ENCODE peak calls at places on chromosomes 3 and 15, in eight cellular contexts. F is iris pigment epithelial cell; T is stimulated activated CD8-positive, alpha-beta memory T cell treated with anti-CD3 and anti-CD28 coated beads, Interleukin-7, amount 100 ng/mL, for 24 hours; E is WTC11; G is stimulated activated CD4-positive, alpha-beta T cell treated with anti-CD3 and anti-CD28 coated beads, Interleukin-12 subunit alpha, Interleukin-12 subunit beta, amount 100 ng/mL, for 48 hours; Z is GM12865; W is GM12891; Y is T-helper 1 cell. R is an unnamed sample.

GRCh38 chr3:197854596-197855343 is 63.7 kb downstream of the LRCH3 start:
- DNase-seq in E (peak), Y (no peak), Z (no peak), T (no peak), W (no peak), F (peak), G (no peak), R (no peak)

GRCh38 chr3:128194843-128195242 is 41.6 kb downstream of the EEFSEC start:
- DNase-seq in W (no peak), T (no peak), E (no peak), F (no peak), G (no peak), Z (no peak), Y (no peak), R (no peak)

GRCh38 chr3:142706308-142707127 is 17.3 kb upstream of the TRPC1 start:
- DNase-seq in F (no peak), G (no peak), E (no peak), Z (no peak), Y (no peak), W (no peak), T (no peak), R (no peak)

GRCh38 chr15:75138016-75138999 is 63.4 kb upstream of the C15orf39 start:
- DNase-seq in T (no peak), Y (no peak), F (peak), E (no peak), G (no peak), Z (no peak), W (no peak), R (no peak)

GRCh38 chr3:172629470-172629869 is 81.4 kb downstream of the NCEH1 start:
- DNase-seq in G (no peak), T (no peak), W (no peak), F (peak), E (no peak), Y (no peak), Z (no peak), R (no peak)

GRCh38 chr3:38500688-38501417 is 4.7 kb downstream of the EXOG start:
- DNase-seq in T (no peak), F (no peak), Z (no peak), G (no peak), Y (no peak), W (no peak), E (no peak), R (no peak)

GRCh38 chr3:49775538-49775937 is 10.8 kb downstream of the IP6K1 start:
- DNase-seq in Y (no peak), G (no peak), F (no peak), W (no peak), E (no peak), T (no peak), Z (no peak), R (no peak)

GRCh38 chr3:184642623-184643308 is 69.1 kb downstream of the MAGEF1 start:
- DNase-seq in F (no peak), Y (no peak), G (no peak), T (no peak), E (no peak), W (no peak), Z (no peak), R (no peak)

GRCh38 chr3:168088106-168088722 is 7.5 kb downstream of the GOLIM4 start:
- DNase-seq in G (no peak), T (no peak), Y (no peak), W (no peak), Z (peak), E (peak), F (no peak), R (no peak)

GRCh38 chr3:100245932-100246331 is 14.9 kb upstream of the TBC1D23 start:
- DNase-seq in F (peak), W (no peak), E (no peak), Y (no peak), Z (no peak), G (no peak), T (no peak), R (no peak)

GRCh38 chr3:57961828-57962447 is 46.3 kb upstream of the FLNB start:
- DNase-seq in W (no peak), Z (peak), G (no peak), T (no peak), E (no peak), Y (no peak), F (peak), R (no peak)

GRCh38 chr15:67680645-67681044 is 138.1 kb downstream of the MAP2K5 start:
- DNase-seq in Y (no peak), G (no peak), E (no peak), W (no peak), Z (no peak), T (no peak), F (peak), R (no peak)

GRCh38 chr15:93384886-93385285 is 295.9 kb upstream of the RGMA start:
- DNase-seq in Z (no peak), Y (no peak), F (no peak), T (no peak), G (no peak), E (no peak), W (no peak), R (no peak)

GRCh38 chr3:13391308-13391707 is 28.8 kb downstream of the NUP210 start:
- DNase-seq in G (no peak), E (no peak), T (no peak), Y (no peak), W (no peak), Z (no peak), F (no peak), R (no peak)

GRCh38 chr3:177357352-177358084 is 160.2 kb upstream of the TBL1XR1 start:
- DNase-seq in Z (peak), G (no peak), F (peak), Y (no peak), W (no peak), T (no peak), E (no peak), R (no peak)

GRCh38 chr15:69475769-69476358 is 23.2 kb downstream of the RPLP1 start:
- DNase-seq in Z (peak), F (peak), W (peak), T (peak), G (peak), E (peak), Y (peak), R (peak)

GRCh38 chr3:168696119-168696518 is 600.4 kb upstream of the GOLIM4 start:
- DNase-seq in F (no peak), W (no peak), Z (no peak), E (no peak), G (no peak), T (no peak), Y (no peak), R (no peak)

GRCh38 chr15:38196116-38196515 is 56.5 kb upstream of the SPRED1 start:
- DNase-seq in Z (no peak), E (no peak), Y (no peak), F (no peak), T (no peak), W (no peak), G (no peak), R (no peak)

GRCh38 chr15:36605626-36606263 is 26.3 kb downstream of the CDIN1 start:
- DNase-seq in F (no peak), G (no peak), Z (no peak), E (no peak), Y (no peak), T (no peak), W (no peak), R (no peak)

GRCh38 chr3:143127801-143128200 is 8.2 kb downstream of the CHST2 start:
- DNase-seq in T (no peak), F (no peak), E (no peak), G (no peak), Z (no peak), W (no peak), Y (no peak), R (no peak)

GRCh38 chr3:165749241-165749640 is 88.0 kb downstream of the BCHE start:
- DNase-seq in Y (no peak), F (no peak), E (no peak), G (no peak), T (no peak), W (no peak), Z (no peak), R (no peak)

GRCh38 chr3:97232635-97233034 is 418.2 kb downstream of the EPHA6 start:
- DNase-seq in E (no peak), W (no peak), G (no peak), Z (no peak), F (no peak), T (no peak), Y (no peak), R (no peak)

GRCh38 chr15:51879555-51879954 is 50.1 kb downstream of the TMOD3 start:
- DNase-seq in G (no peak), E (no peak), W (no peak), F (peak), T (no peak), Y (no peak), Z (no peak), R (no peak)

GRCh38 chr3:56136514-56136913 is 331.8 kb downstream of the ERC2 start:
- DNase-seq in G (no peak), Z (no peak), T (no peak), Y (no peak), F (no peak), W (no peak), E (no peak), R (no peak)

GRCh38 chr3:146469206-146470017 is at the start of gene PLSCR2:
- DNase-seq in F (no peak), Y (peak), W (peak), E (peak), G (peak), T (peak), Z (peak), R (peak)

GRCh38 chr15:95347846-95348245 is 982.7 kb upstream of the NR2F2 start:
- DNase-seq in Z (peak), E (no peak), T (no peak), G (no peak), F (no peak), W (no peak), Y (no peak), R (no peak)

GRCh38 chr3:49461443-49462171 is 8.5 kb upstream of the DAG1 start:
- DNase-seq in Z (no peak), G (no peak), Y (no peak), T (no peak), W (no peak), F (peak), E (peak), R (no peak)

GRCh38 chr15:82709081-82709420 is 624 bp downstream of the AP3B2 start:
- DNase-seq in W (no peak), E (peak), Z (no peak), G (no peak), F (no peak), Y (no peak), T (no peak), R (no peak)

GRCh38 chr3:31277582-31277981 is 255.1 kb upstream of the STT3B start:
- DNase-seq in Z (no peak), T (no peak), Y (no peak), E (no peak), G (no peak), W (no peak), F (no peak), R (no peak)

GRCh38 chr3:28868897-28869296 is 412.0 kb upstream of the RBMS3 start:
- DNase-seq in Z (no peak), W (no peak), E (no peak), F (no peak), T (no peak), G (no peak), Y (no peak), R (no peak)

GRCh38 chr3:177039875-177040274 is 157.4 kb downstream of the TBL1XR1 start:
- DNase-seq in Z (no peak), F (no peak), W (no peak), T (no peak), G (no peak), Y (no peak), E (no peak), R (no peak)

GRCh38 chr15:65085990-65086679 is 9.6 kb downstream of the KBTBD13 start:
- DNase-seq in T (no peak), F (no peak), Z (peak), W (no peak), G (no peak), Y (no peak), E (peak), R (no peak)

R was measured in T-helper 17 cell.